ENCODE peak calls at places on chromosomes 12 and 14, in five cellular contexts. T is NCI-H446 treated with DMSO at 0.1 percent for 48 hours, J is left cardiac atrium, S is cardiac fibroblast, Y is cerebellar cortex. V is an unnamed sample.

GRCh38 chr12:45303955-45304354 is 88.1 kb downstream of the ANO6 start:
- DNase-seq in J (no peak), S (peak; percentile 55), Y (no peak), T (no peak), V (peak; percentile 56)

GRCh38 chr12:13062669-13063068 is 18.5 kb downstream of the FAM234B start:
- DNase-seq in T (no peak), Y (no peak), S (no peak), J (no peak), V (no peak)

GRCh38 chr12:716506-716905 is 35.9 kb upstream of the WNK1 start:
- DNase-seq in S (peak; percentile 68), T (no peak), J (peak; percentile 75), Y (no peak), V (no peak)

GRCh38 chr14:26415618-26416123 is 182.2 kb downstream of the NOVA1 start:
- DNase-seq in J (peak; percentile 24), S (no peak), Y (peak; percentile 94), T (peak; percentile 41), V (no peak)

GRCh38 chr14:105368032-105368417 is 30.3 kb upstream of the TEX22 start:
- DNase-seq in T (no peak), Y (no peak), S (no peak), J (peak; percentile 13), V (no peak)

GRCh38 chr14:41749425-41749824 is 142.7 kb downstream of the LRFN5 start:
- DNase-seq in Y (no peak), J (no peak), T (no peak), S (peak; percentile 28), V (peak; percentile 69)

GRCh38 chr12:96886998-96887677 is 19.9 kb upstream of the NEDD1 start:
- DNase-seq in J (peak; percentile 37), T (no peak), Y (no peak), S (peak; percentile 92), V (no peak)

GRCh38 chr12:77521458-77522115 is 309.1 kb upstream of the NAV3 start:
- DNase-seq in J (no peak), T (no peak), S (no peak), Y (no peak), V (no peak)

GRCh38 chr14:22070119-22070982 is 396.7 kb upstream of the OR4E1 start:
- DNase-seq in T (no peak), S (peak; percentile 13), Y (no peak), J (peak; percentile 65), V (no peak)

GRCh38 chr12:70756791-70757190 is 119.6 kb upstream of the PTPRB start:
- DNase-seq in Y (no peak), S (no peak), T (no peak), J (no peak), V (peak; percentile 13)

GRCh38 chr12:67442896-67443295 is 173.7 kb downstream of the CAND1 start:
- DNase-seq in T (no peak), J (no peak), S (no peak), Y (no peak), V (no peak)

GRCh38 chr12:111766608-111767361 is at the start of gene ALDH2:
- DNase-seq in S (peak; percentile 71), T (no peak), Y (peak; percentile 74), J (peak; percentile 84), V (peak; percentile 83)

GRCh38 chr12:106753526-106753925 is 21.0 kb upstream of the RIC8B start:
- DNase-seq in Y (no peak), T (no peak), J (no peak), S (no peak), V (no peak)

GRCh38 chr12:13165578-13166120 is 30.9 kb upstream of the EMP1 start:
- DNase-seq in J (peak; percentile 77), T (peak; percentile 24), S (peak; percentile 80), Y (peak; percentile 69), V (peak; percentile 98)

GRCh38 chr12:53208877-53209463 is 1.9 kb upstream of the ITGB7 start:
- DNase-seq in J (no peak), Y (no peak), T (no peak), S (no peak), V (no peak)

GRCh38 chr12:110349521-110350151 is 53.9 kb downstream of the ANAPC7 start:
- DNase-seq in J (no peak), S (peak; percentile 36), T (no peak), Y (peak; percentile 35), V (no peak)

GRCh38 chr14:49879683-49880204 is 13.1 kb upstream of the ARF6 start:
- DNase-seq in J (no peak), S (peak; percentile 70), T (no peak), Y (peak; percentile 80), V (peak; percentile 74)

GRCh38 chr14:72433511-72433910 is 460.4 kb downstream of the DPF3 start:
- DNase-seq in Y (no peak), T (no peak), J (no peak), S (peak; percentile 14), V (no peak)

V was measured in DMS53.